ENCODE peak calls at places on chromosomes 1 and 21, in eight cellular contexts. T, V, N, S, M, Z, G and F are unnamed samples.

GRCh38 chr1:223175032-223175431 is 32.0 kb upstream of the TLR5 start:
- DNase-seq in T (peak), V (no peak), N (no peak), S (no peak), M (no peak), Z (peak), G (no peak), F (no peak)

GRCh38 chr1:203103201-203103600 is 17.4 kb upstream of the MYOG start:
- DNase-seq in T (no peak), V (no peak), N (no peak), S (no peak), M (no peak), Z (no peak), G (no peak), F (no peak)

GRCh38 chr21:44425895-44426662 is 29.2 kb upstream of the LRRC3 start:
- DNase-seq in T (no peak), V (peak), N (peak), S (no peak), M (no peak), Z (no peak), G (no peak), F (no peak)

GRCh38 chr1:63261736-63262142 is 60.6 kb upstream of the FOXD3 start:
- DNase-seq in T (no peak), V (no peak), N (no peak), S (no peak), M (peak), Z (no peak), G (no peak), F (no peak)

GRCh38 chr1:150243003-150243402 is 7.1 kb upstream of the ANP32E start:
- DNase-seq in T (no peak), V (no peak), N (no peak), S (no peak), M (no peak), Z (no peak), G (no peak), F (no peak)

GRCh38 chr1:8259498-8260290 is 58.2 kb upstream of the SLC45A1 start:
- DNase-seq in T (peak), V (no peak), N (peak), S (no peak), M (peak), Z (peak), G (no peak), F (no peak)

GRCh38 chr1:91583326-91583755 is 82.7 kb downstream of the CDC7 start:
- DNase-seq in T (no peak), V (no peak), N (no peak), S (no peak), M (peak), Z (no peak), G (no peak), F (no peak)

GRCh38 chr1:154710091-154710490 is 102.1 kb upstream of the ADAR start:
- DNase-seq in T (no peak), V (no peak), N (no peak), S (no peak), M (no peak), Z (no peak), G (no peak), F (no peak)

GRCh38 chr1:30730351-30731108 is 7.1 kb upstream of the MATN1 start:
- DNase-seq in T (no peak), V (no peak), N (no peak), S (no peak), M (no peak), Z (no peak), G (no peak), F (peak)

GRCh38 chr1:20322825-20323612 is 32.3 kb downstream of the VWA5B1 start:
- DNase-seq in T (no peak), V (peak), N (no peak), S (no peak), M (peak), Z (no peak), G (no peak), F (no peak)

GRCh38 chr1:20323613-20323920 is 32.9 kb downstream of the VWA5B1 start:
- DNase-seq in T (no peak), V (peak), N (no peak), S (no peak), M (no peak), Z (no peak), G (no peak), F (no peak)

GRCh38 chr1:20325844-20326323 is 35.2 kb downstream of the VWA5B1 start:
- DNase-seq in T (no peak), V (peak), N (no peak), S (no peak), M (peak), Z (no peak), G (no peak), F (no peak)

GRCh38 chr1:20325407-20325737 is 34.7 kb downstream of the VWA5B1 start:
- DNase-seq in T (no peak), V (no peak), N (no peak), S (no peak), M (peak), Z (no peak), G (no peak), F (no peak)

GRCh38 chr1:20324704-20325406 is 34.2 kb downstream of the VWA5B1 start:
- DNase-seq in T (no peak), V (peak), N (no peak), S (no peak), M (no peak), Z (no peak), G (no peak), F (no peak)
- H3K27ac ChIP-seq in T (no peak), V (no peak), N (no peak), S (no peak), M (no peak), Z (no peak), G (no peak), F (no peak)

GRCh38 chr1:1434812-1435093 is 737 bp upstream of the VWA1 start:
- DNase-seq in T (no peak), V (no peak), N (no peak), S (no peak), M (no peak), Z (no peak), G (no peak), F (no peak)
- H3K27ac ChIP-seq in T (peak), V (no peak), N (no peak), S (peak), M (no peak), Z (peak), G (no peak), F (peak)

GRCh38 chr1:78370779-78371482 is 119.8 kb upstream of the PTGFR start:
- DNase-seq in T (no peak), V (no peak), N (no peak), S (no peak), M (peak), Z (no peak), G (no peak), F (no peak)
- H3K27ac ChIP-seq in T (no peak), V (no peak), N (no peak), S (no peak), M (peak), Z (no peak), G (no peak), F (no peak)

GRCh38 chr1:184329962-184330868 is 56.6 kb upstream of the C1orf21 start:
- DNase-seq in T (peak), V (no peak), N (peak), S (no peak), M (no peak), Z (no peak), G (no peak), F (no peak)
- H3K27ac ChIP-seq in T (no peak), V (peak), N (no peak), S (peak), M (no peak), Z (no peak), G (no peak), F (no peak)

GRCh38 chr1:10699470-10699835 is 97.0 kb downstream of the CASZ1 start:
- DNase-seq in T (no peak), V (no peak), N (no peak), S (no peak), M (no peak), Z (no peak), G (no peak), F (no peak)

GRCh38 chr1:10701145-10701544 is 95.3 kb downstream of the CASZ1 start:
- DNase-seq in T (no peak), V (no peak), N (no peak), S (no peak), M (no peak), Z (no peak), G (no peak), F (no peak)

GRCh38 chr1:10697621-10698160 is 98.8 kb downstream of the CASZ1 start:
- DNase-seq in T (no peak), V (no peak), N (no peak), S (no peak), M (no peak), Z (no peak), G (no peak), F (no peak)

GRCh38 chr1:10696977-10697376 is 99.5 kb downstream of the CASZ1 start:
- DNase-seq in T (no peak), V (no peak), N (peak), S (no peak), M (peak), Z (no peak), G (no peak), F (no peak)

DNA sequence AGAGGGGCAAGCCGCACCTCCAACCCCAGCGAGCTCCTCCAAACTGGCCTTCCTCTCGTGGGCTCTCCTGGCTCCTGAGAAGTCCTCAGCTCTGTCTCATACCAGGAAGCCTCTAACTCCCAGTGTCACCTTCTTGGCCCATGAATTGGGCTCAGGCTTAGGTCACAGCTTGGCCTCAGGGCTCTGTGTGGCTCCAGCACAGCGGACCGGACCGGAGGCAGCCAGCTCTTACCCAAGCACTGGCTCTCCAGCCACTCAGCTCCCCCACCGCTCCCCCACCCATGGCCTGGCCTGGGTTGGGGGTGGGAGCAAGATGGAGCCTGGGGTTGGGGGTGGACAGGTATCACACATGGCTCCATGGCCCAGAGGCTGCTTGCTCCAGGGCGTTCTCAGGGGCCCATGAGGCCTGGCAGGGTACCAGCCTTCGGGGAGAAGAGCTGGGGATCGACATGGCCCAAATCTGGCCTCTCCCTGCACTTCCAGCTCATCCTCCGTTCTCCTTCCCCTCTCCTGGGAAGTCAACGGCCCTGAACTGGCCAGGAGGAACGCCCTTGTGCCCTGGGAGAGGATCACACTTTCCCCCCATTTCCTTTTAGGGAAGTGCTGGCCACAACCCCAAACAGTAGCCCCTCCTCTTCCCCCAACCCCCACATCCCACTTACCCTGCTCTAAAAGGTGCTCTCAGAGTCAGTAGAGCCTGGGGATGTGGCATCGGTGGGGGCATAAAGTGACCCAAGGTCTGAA is 97.5 kb downstream of the CASZ1 start:
- DNase-seq in T (no peak), V (no peak), N (no peak), S (no peak), M (no peak), Z (no peak), G (no peak), F (no peak)
- H3K27ac ChIP-seq in T (no peak), V (no peak), N (no peak), S (no peak), M (no peak), Z (no peak), G (no peak), F (no peak)